ENCODE peak calls at places on chromosomes 5 and 9, in eight cellular contexts. P is right atrium auricular region, O is foreskin keratinocyte, E is left ventricle myocardium inferior, G is MM.1S, C is endodermal cell, W is upper lobe of left lung, M is body of pancreas. R is an unnamed sample. For H3K4me1, the result is how much of the 10 kb centered on the place peaks cover.

GRCh38 chr5:172782169-172783039 is 11.4 kb upstream of the DUSP1 start:
- DNase-seq in P (no peak), O (no peak), E (no peak), G (no peak), C (no peak), W (peak), M (peak), R (no peak)

GRCh38 chr5:149628221-149628620 is 46.9 kb downstream of the ARHGEF37 start:
- DNase-seq in P (no peak), O (no peak), E (no peak), G (no peak), C (no peak), W (no peak), M (no peak), R (no peak)

GRCh38 chr9:133238272-133238850 is 29.3 kb upstream of the OBP2B start:
- DNase-seq in P (peak), O (no peak), E (peak), G (no peak), C (peak), W (peak), M (peak), R (no peak)

GRCh38 chr9:127769101-127769500 is 9.4 kb downstream of the SH2D3C start:
- DNase-seq in P (no peak), O (no peak), E (no peak), G (no peak), C (no peak), W (no peak), M (no peak), R (no peak)

GRCh38 chr9:77977210-77977611 is 54.4 kb downstream of the GNAQ start:
- DNase-seq in P (peak), O (peak), E (peak), G (peak), C (peak), W (peak), M (peak), R (no peak)

GRCh38 chr5:1931590-1932138 is 48.9 kb upstream of the IRX4 start:
- DNase-seq in P (no peak), O (peak), E (peak), G (no peak), C (peak), W (no peak), M (peak), R (no peak)

GRCh38 chr9:8653855-8654254 is 854.3 kb upstream of the DMAC1 start:
- DNase-seq in P (no peak), O (no peak), E (no peak), G (no peak), C (no peak), W (no peak), M (no peak), R (no peak)

GRCh38 chr5:132815454-132815853 is 2.4 kb downstream of the SOWAHA start:
- DNase-seq in P (no peak), O (no peak), E (no peak), G (no peak), C (no peak), W (no peak), M (no peak), R (no peak)

GRCh38 chr9:136666364-136667216 is 3.9 kb downstream of the EGFL7 start:
- DNase-seq in P (no peak), O (no peak), E (no peak), G (no peak), C (no peak), W (no peak), M (no peak), R (no peak)

GRCh38 chr5:177427919-177428573 is 1.6 kb downstream of the GRK6 start:
- DNase-seq in P (no peak), O (no peak), E (no peak), G (peak), C (peak), W (peak), M (no peak), R (no peak)

GRCh38 chr5:19855929-19856328 is 132.1 kb downstream of the CDH18 start:
- DNase-seq in P (no peak), O (no peak), E (no peak), G (no peak), C (no peak), W (no peak), M (peak), R (no peak)

GRCh38 chr5:176394881-176395675 is 6.5 kb downstream of the HIGD2A start:
- DNase-seq in P (no peak), O (no peak), E (peak), G (no peak), C (no peak), W (no peak), M (no peak), R (no peak)

GRCh38 chr9:93946338-93946712 is 8.8 kb downstream of the BARX1 start:
- DNase-seq in P (no peak), O (no peak), E (no peak), G (no peak), C (no peak), W (no peak), M (no peak), R (no peak)

GRCh38 chr5:31476607-31477200 is 55.2 kb downstream of the DROSHA start:
- DNase-seq in P (no peak), O (no peak), E (no peak), G (no peak), C (no peak), W (no peak), M (no peak), R (no peak)

GRCh38 chr9:2093920-2094597 is 78.9 kb downstream of the SMARCA2 start:
- DNase-seq in P (no peak), O (peak), E (no peak), G (no peak), C (peak), W (peak), M (no peak), R (no peak)

GRCh38 chr9:130361873-130362362 is 82.8 kb upstream of the ASS1 start:
- DNase-seq in P (no peak), O (no peak), E (no peak), G (no peak), C (no peak), W (no peak), M (no peak), R (no peak)

GRCh38 chr9:137030006-137030405 is 1.9 kb downstream of the FUT7 start:
- DNase-seq in P (no peak), O (no peak), E (no peak), G (no peak), C (no peak), W (peak), M (no peak), R (no peak)

GRCh38 chr5:97071101-97071500 is 71.3 kb downstream of the LIX1 start:
- DNase-seq in P (no peak), O (peak), E (no peak), G (no peak), C (no peak), W (no peak), M (no peak), R (no peak)

GRCh38 chr5:93250431-93250830 is 330.6 kb downstream of the NR2F1-AS1 start:
- DNase-seq in P (no peak), O (no peak), E (no peak), G (no peak), C (no peak), W (no peak), M (no peak), R (no peak)

GRCh38 chr5:155941340-155941739 is 385.6 kb upstream of the SGCD start:
- DNase-seq in P (no peak), O (no peak), E (no peak), G (no peak), C (no peak), W (no peak), M (no peak), R (no peak)

GRCh38 chr5:64417390-64417789 is 88.4 kb upstream of the RGS7BP start:
- DNase-seq in P (no peak), O (no peak), E (no peak), G (no peak), C (peak), W (no peak), M (no peak), R (no peak)

GRCh38 chr5:103120607-103121200 is 603 bp downstream of the PPIP5K2 start:
- DNase-seq in P (no peak), O (peak), E (no peak), G (no peak), C (peak), W (peak), M (peak), R (no peak)

GRCh38 chr5:97618721-97619120 is 435.7 kb upstream of the RIOK2 start:
- DNase-seq in P (no peak), O (peak), E (no peak), G (no peak), C (no peak), W (no peak), M (no peak), R (no peak)

GRCh38 chr9:128409998-128410397 is 10.7 kb upstream of the CERCAM start:
- DNase-seq in P (no peak), O (no peak), E (no peak), G (no peak), C (peak), W (no peak), M (no peak), R (no peak)

GRCh38 chr5:140321796-140322195 is 18.9 kb upstream of the PFDN1 start:
- DNase-seq in P (peak), O (no peak), E (peak), G (no peak), C (no peak), W (peak), M (peak), R (no peak)

GRCh38 chr5:138954257-138955012 is 79.3 kb upstream of the LRRTM2 start:
- DNase-seq in P (no peak), O (no peak), E (no peak), G (no peak), C (peak), W (peak), M (peak), R (no peak)

GRCh38 chr9:120579139-120579749 is 723 bp downstream of the CDK5RAP2 start:
- DNase-seq in P (no peak), O (peak), E (no peak), G (no peak), C (no peak), W (peak), M (no peak), R (no peak)

GRCh38 chr5:64766105-64766504 is 2.4 kb downstream of the SREK1IP1 start:
- DNase-seq in P (no peak), O (peak), E (no peak), G (no peak), C (no peak), W (no peak), M (no peak), R (no peak)

GRCh38 chr5:64344501-64344900 is 161.3 kb upstream of the RGS7BP start:
- DNase-seq in P (no peak), O (no peak), E (no peak), G (no peak), C (no peak), W (no peak), M (no peak), R (no peak)

DNA sequence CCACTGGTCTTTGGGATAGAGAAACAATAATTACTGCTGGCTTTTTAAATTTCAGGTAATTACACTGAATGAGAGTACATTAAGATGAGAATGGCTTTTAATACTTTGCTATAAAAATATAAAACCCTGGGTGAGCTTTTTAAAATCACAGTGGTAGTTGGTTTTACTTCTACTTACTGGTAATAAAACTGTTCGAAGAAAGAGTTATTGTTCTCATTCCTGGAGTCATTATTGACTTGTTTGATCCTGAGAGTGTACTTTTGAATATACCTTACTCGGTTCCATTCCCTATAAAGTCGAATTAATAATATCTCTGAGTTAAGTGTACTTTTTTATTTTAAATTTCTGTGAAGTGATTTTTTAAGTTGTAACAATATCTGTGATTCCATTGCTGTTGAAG is 21.5 kb downstream of the MELK start:
- DNase-seq in P (no peak), O (no peak), E (no peak), G (no peak), C (no peak), W (no peak), M (no peak), R (no peak)
- TF ChIP-seq CTCF in P (no peak), O (no peak), E (no peak), G (no peak), C (no peak), W (no peak), M (no peak), R (no peak)

GRCh38 chr5:150636391-150637244 is 3.8 kb upstream of the SYNPO start:
- DNase-seq in P (no peak), O (no peak), E (peak), G (no peak), C (no peak), W (peak), M (peak), R (no peak)
- H3K4me1 ChIP-seq in P (under half), O (under half), E (half or more), G (under half), C (under half), W (half or more), M (half or more), R (half or more)

GRCh38 chr5:168706655-168707069 is 127.5 kb upstream of the PANK3 start:
- DNase-seq in P (no peak), O (no peak), E (no peak), G (peak), C (peak), W (no peak), M (peak), R (no peak)
- TF ChIP-seq CTCF in P (peak), O (peak), E (peak), G (peak), C (peak), W (no peak), M (peak), R (no peak)

DNA sequence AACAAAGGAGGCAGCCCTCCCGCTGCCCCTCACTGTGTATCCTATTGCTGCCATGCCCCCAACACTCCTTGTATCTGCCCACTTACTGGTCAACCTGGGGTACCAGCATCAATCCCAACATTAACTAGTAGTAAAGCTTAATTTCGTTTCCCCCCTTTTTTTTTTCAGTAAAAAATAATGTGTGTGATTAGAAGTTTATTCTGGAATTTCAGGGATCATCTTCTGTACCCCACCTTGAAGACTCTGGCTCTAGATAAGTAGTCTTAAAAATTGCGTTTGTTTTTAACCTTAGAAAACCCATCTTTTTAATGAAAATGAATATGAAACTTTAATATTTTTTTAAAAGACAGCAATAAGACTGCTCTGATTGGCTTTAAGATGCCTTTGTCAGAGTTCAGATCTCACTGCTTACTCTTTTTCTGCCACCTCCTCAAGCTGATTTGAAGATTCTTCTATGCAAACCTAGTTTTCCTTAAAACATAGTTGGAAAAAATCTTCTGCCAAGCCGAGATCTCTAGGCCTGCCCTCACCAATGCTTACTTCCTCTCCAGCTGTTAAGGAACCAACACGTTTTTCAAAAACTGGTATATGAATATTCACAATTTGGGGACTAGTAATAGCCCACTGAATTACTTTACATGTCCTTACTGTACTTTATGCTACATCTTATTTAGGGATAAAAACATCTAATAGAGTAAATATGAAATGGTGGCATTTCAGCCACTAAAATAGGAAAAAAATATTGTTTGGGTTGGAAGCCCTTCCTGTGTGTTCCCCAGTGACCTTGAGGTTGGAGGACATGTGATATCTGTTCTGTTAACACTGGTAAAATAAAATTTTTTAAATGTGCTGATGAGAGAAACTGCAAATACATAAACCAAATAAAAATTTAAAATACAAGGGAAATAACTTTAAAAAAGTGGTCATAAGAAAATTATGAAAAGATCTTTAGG is 4.0 kb upstream of the RHOBTB3 start:
- DNase-seq in P (no peak), O (no peak), E (no peak), G (no peak), C (no peak), W (no peak), M (no peak), R (no peak)
- H3K4me1 ChIP-seq in P (under half), O (under half), E (half or more), G (half or more), C (under half), W (under half), M (half or more), R (under half)

GRCh38 chr5:26482076-26482816 is 556.1 kb downstream of the CDH9 start:
- DNase-seq in P (no peak), O (no peak), E (no peak), G (peak), C (no peak), W (no peak), M (no peak), R (no peak)

GRCh38 chr5:26487553-26487952 is 550.8 kb downstream of the CDH9 start:
- DNase-seq in P (no peak), O (no peak), E (no peak), G (no peak), C (peak), W (no peak), M (no peak), R (no peak)

GRCh38 chr5:26486631-26487030 is 551.8 kb downstream of the CDH9 start:
- DNase-seq in P (no peak), O (no peak), E (no peak), G (no peak), C (no peak), W (no peak), M (no peak), R (no peak)

GRCh38 chr5:26482817-26483375 is 555.5 kb downstream of the CDH9 start:
- DNase-seq in P (no peak), O (no peak), E (no peak), G (peak), C (peak), W (no peak), M (peak), R (no peak)
- TF ChIP-seq CTCF in P (peak), O (peak), E (peak), G (peak), C (peak), W (peak), M (peak), R (no peak)

R was measured in vagina.